ENCODE peak calls at places on chromosomes 7 and 10, in ten cellular contexts. One of them, this sample, is unnamed. For H3K9me3, the result is how much of the 10 kb centered on the place peaks cover.

GRCh38 chr10:59993931-59994330 is 87.6 kb upstream of the CCDC6 start:
- DNase-seq in aorta: no peak
- DNase-seq in lower lobe of right lung: no peak
- DNase-seq in fibroblast of lung: no peak
- DNase-seq in mucosa of descending colon: no peak
- DNase-seq in OCI-LY7: no peak
- DNase-seq in neuronal stem cell: no peak
- DNase-seq in CD4-positive, alpha-beta T cell: no peak
- DNase-seq in heart left ventricle: no peak
- DNase-seq in adrenal gland: no peak
- DNase-seq in this sample: no peak

GRCh38 chr10:102157224-102157623 is 5.0 kb downstream of the NOLC1 start:
- DNase-seq in OCI-LY7: no peak
- DNase-seq in adrenal gland: no peak
- DNase-seq in aorta: peak
- DNase-seq in neuronal stem cell: no peak
- DNase-seq in mucosa of descending colon: no peak
- DNase-seq in lower lobe of right lung: no peak
- DNase-seq in CD4-positive, alpha-beta T cell: no peak
- DNase-seq in heart left ventricle: no peak
- DNase-seq in fibroblast of lung: no peak
- DNase-seq in this sample: no peak

GRCh38 chr10:17747883-17748550 is 4.0 kb upstream of the TMEM236 start:
- DNase-seq in mucosa of descending colon: no peak
- DNase-seq in neuronal stem cell: no peak
- DNase-seq in OCI-LY7: no peak
- DNase-seq in heart left ventricle: no peak
- DNase-seq in lower lobe of right lung: no peak
- DNase-seq in adrenal gland: no peak
- DNase-seq in CD4-positive, alpha-beta T cell: no peak
- DNase-seq in fibroblast of lung: peak
- DNase-seq in aorta: no peak
- DNase-seq in this sample: no peak

GRCh38 chr10:95438781-95439180 is 122.4 kb downstream of the SORBS1 start:
- DNase-seq in mucosa of descending colon: no peak
- DNase-seq in neuronal stem cell: no peak
- DNase-seq in lower lobe of right lung: no peak
- DNase-seq in heart left ventricle: no peak
- DNase-seq in adrenal gland: no peak
- DNase-seq in fibroblast of lung: no peak
- DNase-seq in OCI-LY7: no peak
- DNase-seq in CD4-positive, alpha-beta T cell: no peak
- DNase-seq in aorta: no peak
- DNase-seq in this sample: no peak

GRCh38 chr7:134767567-134768168 is 11.8 kb upstream of the CALD1 start:
- DNase-seq in adrenal gland: no peak
- DNase-seq in OCI-LY7: peak
- DNase-seq in mucosa of descending colon: no peak
- DNase-seq in lower lobe of right lung: no peak
- DNase-seq in heart left ventricle: peak
- DNase-seq in fibroblast of lung: no peak
- DNase-seq in neuronal stem cell: no peak
- DNase-seq in aorta: no peak
- DNase-seq in CD4-positive, alpha-beta T cell: no peak
- DNase-seq in this sample: no peak

GRCh38 chr7:36037121-36037662 is 115.9 kb upstream of the EEPD1 start:
- DNase-seq in aorta: no peak
- DNase-seq in fibroblast of lung: peak
- DNase-seq in heart left ventricle: peak
- DNase-seq in neuronal stem cell: no peak
- DNase-seq in OCI-LY7: no peak
- DNase-seq in adrenal gland: peak
- DNase-seq in CD4-positive, alpha-beta T cell: no peak
- DNase-seq in lower lobe of right lung: no peak
- DNase-seq in mucosa of descending colon: peak
- DNase-seq in this sample: no peak

GRCh38 chr10:3935933-3936359 is 150.9 kb upstream of the KLF6 start:
- DNase-seq in mucosa of descending colon: no peak
- DNase-seq in adrenal gland: no peak
- DNase-seq in aorta: no peak
- DNase-seq in heart left ventricle: no peak
- DNase-seq in lower lobe of right lung: no peak
- DNase-seq in CD4-positive, alpha-beta T cell: no peak
- DNase-seq in fibroblast of lung: peak
- DNase-seq in neuronal stem cell: no peak
- DNase-seq in OCI-LY7: no peak
- DNase-seq in this sample: no peak

GRCh38 chr10:53765311-53765710 is 992.7 kb upstream of the MBL2 start:
- DNase-seq in heart left ventricle: no peak
- DNase-seq in adrenal gland: no peak
- DNase-seq in aorta: no peak
- DNase-seq in fibroblast of lung: peak
- DNase-seq in lower lobe of right lung: no peak
- DNase-seq in OCI-LY7: no peak
- DNase-seq in neuronal stem cell: no peak
- DNase-seq in mucosa of descending colon: no peak
- DNase-seq in CD4-positive, alpha-beta T cell: no peak
- DNase-seq in this sample: no peak

GRCh38 chr7:96527133-96527827 is 182.4 kb downstream of the SEM1 start:
- DNase-seq in OCI-LY7: no peak
- DNase-seq in mucosa of descending colon: no peak
- DNase-seq in neuronal stem cell: no peak
- DNase-seq in heart left ventricle: no peak
- DNase-seq in fibroblast of lung: no peak
- DNase-seq in aorta: no peak
- DNase-seq in adrenal gland: no peak
- DNase-seq in lower lobe of right lung: no peak
- DNase-seq in CD4-positive, alpha-beta T cell: no peak
- DNase-seq in this sample: no peak

GRCh38 chr7:28328161-28328560 is 84.2 kb upstream of the CREB5 start:
- DNase-seq in aorta: no peak
- DNase-seq in OCI-LY7: no peak
- DNase-seq in adrenal gland: no peak
- DNase-seq in lower lobe of right lung: no peak
- DNase-seq in CD4-positive, alpha-beta T cell: no peak
- DNase-seq in neuronal stem cell: no peak
- DNase-seq in mucosa of descending colon: no peak
- DNase-seq in heart left ventricle: no peak
- DNase-seq in fibroblast of lung: no peak
- DNase-seq in this sample: no peak

GRCh38 chr10:77004917-77005564 is 632.6 kb downstream of the KCNMA1 start:
- DNase-seq in adrenal gland: peak
- DNase-seq in lower lobe of right lung: no peak
- DNase-seq in aorta: no peak
- DNase-seq in OCI-LY7: peak
- DNase-seq in fibroblast of lung: peak
- DNase-seq in neuronal stem cell: peak
- DNase-seq in heart left ventricle: no peak
- DNase-seq in CD4-positive, alpha-beta T cell: no peak
- DNase-seq in mucosa of descending colon: no peak
- DNase-seq in this sample: no peak

GRCh38 chr7:150340024-150340749 is 1.2 kb downstream of the RARRES2 start:
- DNase-seq in fibroblast of lung: peak
- DNase-seq in CD4-positive, alpha-beta T cell: no peak
- DNase-seq in heart left ventricle: peak
- DNase-seq in OCI-LY7: no peak
- DNase-seq in adrenal gland: no peak
- DNase-seq in mucosa of descending colon: peak
- DNase-seq in neuronal stem cell: no peak
- DNase-seq in aorta: no peak
- DNase-seq in lower lobe of right lung: peak
- DNase-seq in this sample: no peak

GRCh38 chr10:64376169-64376568 is 855.0 kb downstream of the REEP3 start:
- DNase-seq in neuronal stem cell: no peak
- DNase-seq in adrenal gland: no peak
- DNase-seq in lower lobe of right lung: no peak
- DNase-seq in heart left ventricle: no peak
- DNase-seq in aorta: no peak
- DNase-seq in CD4-positive, alpha-beta T cell: no peak
- DNase-seq in mucosa of descending colon: no peak
- DNase-seq in OCI-LY7: no peak
- DNase-seq in fibroblast of lung: no peak
- DNase-seq in this sample: no peak

DNA sequence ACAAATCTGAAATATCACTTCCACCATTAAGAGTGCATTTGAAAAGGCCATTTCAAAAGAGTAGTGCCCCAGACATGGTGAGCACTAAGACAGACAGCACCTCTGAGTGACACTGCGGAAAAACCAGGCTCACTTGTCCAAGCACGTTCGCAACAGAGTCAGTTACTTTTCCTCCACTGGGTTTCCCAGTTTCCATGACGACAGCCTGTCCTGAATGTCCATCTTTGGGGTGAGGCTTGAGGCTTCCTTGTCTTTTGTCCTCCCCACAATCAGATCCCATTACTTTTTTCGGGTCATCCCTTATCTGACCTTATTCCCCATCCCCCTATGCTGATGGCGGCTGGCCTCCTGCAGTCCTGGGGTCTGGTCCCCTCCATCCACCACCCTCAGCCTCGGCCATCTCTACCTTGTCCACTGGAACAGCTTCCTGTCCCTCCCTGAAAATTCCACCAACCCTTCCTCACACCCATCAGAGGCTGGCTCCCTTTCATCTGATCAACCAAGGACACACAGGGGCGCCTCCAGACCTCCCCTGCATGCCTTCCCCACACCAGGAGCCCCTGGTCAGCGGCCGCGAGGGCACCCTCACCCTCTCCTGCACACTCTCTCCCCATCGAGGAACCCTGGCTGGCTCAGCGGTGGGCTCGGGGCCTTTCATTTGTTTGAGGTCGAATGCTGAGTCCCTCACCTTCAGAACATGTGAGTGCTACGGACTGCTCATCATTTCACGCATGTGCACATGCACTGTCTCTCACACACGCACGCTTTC is 363.6 kb downstream of the DNAJB6 start:
- DNase-seq in adrenal gland: no peak
- DNase-seq in CD4-positive, alpha-beta T cell: no peak
- DNase-seq in mucosa of descending colon: no peak
- DNase-seq in aorta: peak
- DNase-seq in lower lobe of right lung: peak
- DNase-seq in fibroblast of lung: no peak
- DNase-seq in heart left ventricle: peak
- DNase-seq in OCI-LY7: no peak
- DNase-seq in neuronal stem cell: peak
- DNase-seq in this sample: no peak
- H3K9me3 ChIP-seq in adrenal gland: under half
- H3K9me3 ChIP-seq in CD4-positive, alpha-beta T cell: under half
- H3K9me3 ChIP-seq in mucosa of descending colon: under half
- H3K9me3 ChIP-seq in aorta: under half
- H3K9me3 ChIP-seq in lower lobe of right lung: under half
- H3K9me3 ChIP-seq in fibroblast of lung: under half
- H3K9me3 ChIP-seq in heart left ventricle: under half
- H3K9me3 ChIP-seq in OCI-LY7: under half
- H3K9me3 ChIP-seq in neuronal stem cell: under half
- H3K9me3 ChIP-seq in this sample: under half

DNA sequence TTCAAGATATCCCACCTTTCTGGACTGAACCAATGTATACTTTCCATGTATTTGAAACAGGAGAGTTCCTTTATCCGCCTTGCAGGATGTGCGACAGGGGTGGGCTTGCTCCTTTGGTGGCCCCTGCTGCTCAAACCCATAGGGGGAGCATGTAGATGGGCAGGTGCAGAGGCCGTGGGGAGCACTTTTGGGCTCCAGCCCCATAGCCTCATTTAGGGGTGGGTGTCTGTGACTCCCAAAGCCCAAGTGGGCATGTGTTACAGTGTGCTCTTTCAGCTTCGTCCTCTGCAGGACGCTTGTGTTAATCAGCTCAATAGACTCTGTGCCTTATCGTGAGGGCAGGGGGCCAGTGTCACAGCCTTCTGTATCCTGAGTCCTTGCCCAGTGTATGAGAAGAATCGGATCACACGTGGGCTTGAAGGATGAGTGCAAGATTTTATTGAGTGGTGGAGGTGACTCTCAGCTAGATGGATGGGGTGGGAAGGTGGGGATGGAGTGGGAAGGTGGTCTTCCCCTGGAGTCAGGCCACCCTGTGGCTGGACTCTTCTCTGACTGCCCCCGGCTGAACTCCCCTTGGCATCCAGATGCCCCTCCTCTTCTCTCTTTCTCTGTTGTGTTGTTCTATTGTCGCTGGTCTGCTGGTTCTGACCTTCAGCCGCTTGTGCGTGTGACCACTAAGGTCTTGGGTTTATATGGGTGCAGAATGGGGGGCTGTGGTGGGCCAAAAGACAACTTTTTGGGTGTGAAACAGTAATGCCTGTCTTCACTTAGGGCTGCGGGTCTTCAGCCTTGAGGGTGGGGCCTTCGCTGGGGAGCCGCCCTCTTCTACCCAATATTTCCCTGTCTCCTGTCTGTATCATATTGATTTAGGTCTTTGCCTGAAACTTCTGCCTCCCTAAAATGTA is 262.2 kb downstream of the GLRX3 start:
- DNase-seq in aorta: no peak
- DNase-seq in CD4-positive, alpha-beta T cell: no peak
- DNase-seq in mucosa of descending colon: no peak
- DNase-seq in adrenal gland: no peak
- DNase-seq in neuronal stem cell: no peak
- DNase-seq in OCI-LY7: no peak
- DNase-seq in fibroblast of lung: no peak
- DNase-seq in lower lobe of right lung: peak
- DNase-seq in heart left ventricle: no peak
- DNase-seq in this sample: no peak
- H3K9me3 ChIP-seq in aorta: under half
- H3K9me3 ChIP-seq in CD4-positive, alpha-beta T cell: under half
- H3K9me3 ChIP-seq in mucosa of descending colon: under half
- H3K9me3 ChIP-seq in adrenal gland: under half
- H3K9me3 ChIP-seq in neuronal stem cell: under half
- H3K9me3 ChIP-seq in OCI-LY7: under half
- H3K9me3 ChIP-seq in fibroblast of lung: under half
- H3K9me3 ChIP-seq in lower lobe of right lung: under half
- H3K9me3 ChIP-seq in heart left ventricle: under half
- H3K9me3 ChIP-seq in this sample: under half

GRCh38 chr7:138553805-138554204 is 93.7 kb downstream of the TRIM24 start:
- DNase-seq in fibroblast of lung: no peak
- DNase-seq in neuronal stem cell: no peak
- DNase-seq in lower lobe of right lung: no peak
- DNase-seq in aorta: no peak
- DNase-seq in mucosa of descending colon: no peak
- DNase-seq in OCI-LY7: no peak
- DNase-seq in adrenal gland: no peak
- DNase-seq in heart left ventricle: no peak
- DNase-seq in CD4-positive, alpha-beta T cell: no peak
- DNase-seq in this sample: no peak
- H3K9me3 ChIP-seq in fibroblast of lung: under half
- H3K9me3 ChIP-seq in neuronal stem cell: under half
- H3K9me3 ChIP-seq in lower lobe of right lung: under half
- H3K9me3 ChIP-seq in aorta: under half
- H3K9me3 ChIP-seq in mucosa of descending colon: under half
- H3K9me3 ChIP-seq in OCI-LY7: under half
- H3K9me3 ChIP-seq in adrenal gland: under half
- H3K9me3 ChIP-seq in heart left ventricle: under half
- H3K9me3 ChIP-seq in CD4-positive, alpha-beta T cell: under half
- H3K9me3 ChIP-seq in this sample: under half

DNA sequence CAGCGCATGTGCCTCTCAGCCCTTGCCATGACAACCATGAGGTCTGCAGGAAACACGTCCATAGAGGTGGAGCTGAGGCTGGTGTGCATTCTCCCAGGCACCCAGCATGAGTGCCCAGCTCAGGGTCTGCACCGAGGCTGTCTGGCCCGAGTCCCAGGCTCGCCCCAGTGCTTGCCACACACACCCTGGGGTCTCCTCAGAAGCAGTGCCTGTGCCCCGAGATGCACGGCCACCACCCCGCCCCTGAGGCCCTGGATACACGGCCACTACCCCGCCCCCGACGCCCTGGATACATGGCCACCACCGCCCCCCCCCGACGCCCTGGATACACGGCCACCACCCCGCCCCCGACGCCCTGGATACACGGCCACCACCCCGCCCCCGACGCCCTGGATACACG is 529.7 kb downstream of the DNAJB6 start:
- DNase-seq in adrenal gland: no peak
- DNase-seq in aorta: peak
- DNase-seq in heart left ventricle: no peak
- DNase-seq in OCI-LY7: no peak
- DNase-seq in CD4-positive, alpha-beta T cell: no peak
- DNase-seq in mucosa of descending colon: no peak
- DNase-seq in neuronal stem cell: no peak
- DNase-seq in lower lobe of right lung: no peak
- DNase-seq in fibroblast of lung: no peak
- DNase-seq in this sample: no peak
- H3K9me3 ChIP-seq in adrenal gland: under half
- H3K9me3 ChIP-seq in aorta: under half
- H3K9me3 ChIP-seq in heart left ventricle: under half
- H3K9me3 ChIP-seq in OCI-LY7: under half
- H3K9me3 ChIP-seq in CD4-positive, alpha-beta T cell: under half
- H3K9me3 ChIP-seq in mucosa of descending colon: under half
- H3K9me3 ChIP-seq in neuronal stem cell: under half
- H3K9me3 ChIP-seq in lower lobe of right lung: under half
- H3K9me3 ChIP-seq in fibroblast of lung: under half
- H3K9me3 ChIP-seq in this sample: under half

This sample was measured in T-helper 17 cell.